ENCODE peak calls at places on chromosomes 12 and 14, in ten cellular contexts. N is activated T-cell treated with anti-CD3 and anti-CD28 coated beads for 1 hour; R is neural crest cell; C is epithelial cell of esophagus; L is MG63; M is A673; E is activated CD8-positive, alpha-beta memory T cell treated with anti-CD3 and anti-CD28 coated beads for 1 hour; V is H7; B is stromal cell of bone marrow; G is NCI-H446. Y is an unnamed sample.

GRCh38 chr12:119668315-119668651 is 350 bp downstream of the PRKAB1 start:
- DNase-seq in L (no peak), N (no peak), R (no peak), E (no peak), C (peak), G (no peak), B (no peak), M (no peak), V (no peak), Y (no peak)

GRCh38 chr14:67331368-67332125 is 28.1 kb downstream of the ATP6V1D start:
- DNase-seq in L (no peak), G (no peak), B (no peak), E (no peak), C (peak), N (no peak), R (no peak), M (no peak), V (no peak), Y (no peak)

GRCh38 chr12:124993568-124994434 is at the start of gene BRI3BP:
- DNase-seq in V (peak), M (peak), E (peak), C (peak), G (peak), N (peak), L (peak), B (peak), R (peak), Y (no peak)

GRCh38 chr14:69054030-69054429 is 74.9 kb upstream of the ACTN1 start:
- DNase-seq in G (no peak), V (no peak), C (no peak), R (no peak), B (no peak), E (no peak), L (no peak), M (no peak), N (no peak), Y (no peak)

GRCh38 chr14:50823051-50823762 is 7.8 kb downstream of the NIN start:
- DNase-seq in G (no peak), R (no peak), E (no peak), M (no peak), B (no peak), N (no peak), L (no peak), C (no peak), V (no peak), Y (no peak)

GRCh38 chr12:113755098-113755497 is 211.0 kb downstream of the RBM19 start:
- DNase-seq in G (no peak), R (no peak), C (no peak), N (no peak), M (no peak), V (no peak), E (no peak), L (no peak), B (no peak), Y (no peak)

GRCh38 chr12:12645485-12645884 is 33.8 kb downstream of the CREBL2 start:
- DNase-seq in V (peak), C (peak), E (peak), R (no peak), B (peak), N (peak), M (peak), G (no peak), L (no peak), Y (no peak)

GRCh38 chr14:37655418-37655817 is 60.0 kb downstream of the TTC6 start:
- DNase-seq in L (no peak), R (no peak), E (no peak), C (peak), V (no peak), N (no peak), G (no peak), M (no peak), B (no peak), Y (no peak)

GRCh38 chr12:108811411-108812185 is 45.8 kb downstream of the SSH1 start:
- DNase-seq in B (no peak), V (peak), C (no peak), G (no peak), R (no peak), E (no peak), M (no peak), N (no peak), L (no peak), Y (no peak)

Y was measured in AG09309.